ENCODE peak calls at places on chromosomes 2 and 18, in nine cellular contexts. F is tibial nerve, P is dorsolateral prefrontal cortex, C is transverse colon, R is right lobe of liver, Z is K562, U is osteoblast, J is prostate gland, O is GM06990. G is an unnamed sample. For H3K27me3, the result is how much of the 10 kb centered on the place peaks cover.

GRCh38 chr2:134461511-134461910 is 207.6 kb downstream of the MGAT5 start:
- DNase-seq in F (no peak), P (no peak), C (no peak), R (no peak), Z (no peak), U (no peak), J (no peak), O (no peak), G (no peak)

GRCh38 chr2:125711081-125711480 is 944.9 kb upstream of the GYPC start:
- DNase-seq in F (no peak), P (no peak), C (no peak), R (no peak), Z (no peak), U (no peak), J (peak), O (no peak), G (no peak)

GRCh38 chr2:86393521-86394490 is 47.4 kb upstream of the KDM3A start:
- DNase-seq in F (no peak), P (no peak), C (peak), R (no peak), Z (no peak), U (no peak), J (no peak), O (no peak), G (peak)

GRCh38 chr2:208103616-208104015 is 20.7 kb downstream of the CRYGD start:
- DNase-seq in F (no peak), P (no peak), C (no peak), R (no peak), Z (no peak), U (no peak), J (no peak), O (no peak), G (no peak)

GRCh38 chr2:11967946-11968465 is 221.6 kb downstream of the LPIN1 start:
- DNase-seq in F (no peak), P (no peak), C (no peak), R (no peak), Z (peak), U (no peak), J (peak), O (no peak), G (peak)

GRCh38 chr2:201396595-201396994 is 39.5 kb upstream of the FLACC1 start:
- DNase-seq in F (no peak), P (no peak), C (no peak), R (no peak), Z (no peak), U (no peak), J (no peak), O (no peak), G (no peak)

GRCh38 chr2:134231965-134232340 is 21.9 kb upstream of the MGAT5 start:
- DNase-seq in F (no peak), P (no peak), C (no peak), R (no peak), Z (no peak), U (peak), J (no peak), O (no peak), G (no peak)

GRCh38 chr18:984004-984403 is 79.3 kb downstream of the ADCYAP1 start:
- DNase-seq in F (no peak), P (no peak), C (no peak), R (no peak), Z (no peak), U (no peak), J (no peak), O (no peak), G (no peak)

GRCh38 chr2:96856776-96857673 is 791 bp downstream of the ANKRD39 start:
- DNase-seq in F (no peak), P (no peak), C (peak), R (no peak), Z (no peak), U (peak), J (no peak), O (no peak), G (no peak)

GRCh38 chr2:39524756-39525635 is 87.9 kb upstream of the MAP4K3 start:
- DNase-seq in F (no peak), P (no peak), C (no peak), R (no peak), Z (no peak), U (no peak), J (no peak), O (no peak), G (no peak)

GRCh38 chr18:25231327-25231691 is 120.7 kb downstream of the ZNF521 start:
- DNase-seq in F (no peak), P (no peak), C (no peak), R (no peak), Z (no peak), U (no peak), J (no peak), O (no peak), G (no peak)

GRCh38 chr2:189128961-189129360 is 50.6 kb downstream of the COL5A2 start:
- DNase-seq in F (no peak), P (no peak), C (no peak), R (no peak), Z (no peak), U (no peak), J (no peak), O (no peak), G (no peak)

GRCh38 chr2:29518988-29519925 is 402.1 kb downstream of the ALK start:
- DNase-seq in F (no peak), P (no peak), C (no peak), R (peak), Z (no peak), U (peak), J (no peak), O (no peak), G (peak)

GRCh38 chr2:74843371-74844298 is 9.7 kb downstream of the HK2 start:
- DNase-seq in F (no peak), P (no peak), C (peak), R (no peak), Z (no peak), U (peak), J (no peak), O (no peak), G (no peak)

GRCh38 chr2:162773352-162773751 is 65.2 kb downstream of the KCNH7 start:
- DNase-seq in F (no peak), P (no peak), C (no peak), R (no peak), Z (no peak), U (no peak), J (no peak), O (no peak), G (no peak)

GRCh38 chr18:58195278-58195721 is 151.3 kb downstream of the NEDD4L start:
- DNase-seq in F (no peak), P (peak), C (peak), R (peak), Z (no peak), U (no peak), J (peak), O (peak), G (no peak)

GRCh38 chr2:1222062-1222461 is 191.2 kb upstream of the TPO start:
- DNase-seq in F (no peak), P (no peak), C (no peak), R (no peak), Z (no peak), U (peak), J (no peak), O (no peak), G (no peak)

GRCh38 chr2:205650450-205650849 is 31.9 kb upstream of the NRP2 start:
- DNase-seq in F (no peak), P (no peak), C (no peak), R (no peak), Z (no peak), U (peak), J (no peak), O (no peak), G (no peak)

GRCh38 chr18:63980896-63981454 is 11.1 kb downstream of the SERPINB8 start:
- DNase-seq in F (no peak), P (no peak), C (no peak), R (no peak), Z (no peak), U (no peak), J (no peak), O (no peak), G (no peak)

GRCh38 chr2:232761301-232761907 is 15.0 kb downstream of the KCNJ13 start:
- DNase-seq in F (no peak), P (no peak), C (peak), R (no peak), Z (no peak), U (peak), J (no peak), O (no peak), G (peak)

GRCh38 chr2:16282511-16282910 is 342.2 kb downstream of the MYCN start:
- DNase-seq in F (no peak), P (no peak), C (no peak), R (no peak), Z (no peak), U (no peak), J (no peak), O (no peak), G (no peak)

GRCh38 chr18:63368611-63369010 is 1.6 kb upstream of the KDSR start:
- DNase-seq in F (no peak), P (no peak), C (no peak), R (no peak), Z (no peak), U (no peak), J (no peak), O (no peak), G (no peak)

GRCh38 chr2:202084265-202084664 is 11.2 kb downstream of the KIAA2012 start:
- DNase-seq in F (no peak), P (no peak), C (no peak), R (no peak), Z (no peak), U (peak), J (no peak), O (no peak), G (no peak)

GRCh38 chr2:10965241-10965843 is 53.6 kb downstream of the KCNF1 start:
- DNase-seq in F (no peak), P (no peak), C (no peak), R (no peak), Z (no peak), U (no peak), J (no peak), O (no peak), G (no peak)

GRCh38 chr18:58319719-58320118 is 275.7 kb downstream of the NEDD4L start:
- DNase-seq in F (no peak), P (no peak), C (no peak), R (no peak), Z (no peak), U (no peak), J (no peak), O (no peak), G (no peak)

GRCh38 chr2:181656450-181657261 is at the start of gene CERKL:
- DNase-seq in F (no peak), P (peak), C (peak), R (peak), Z (no peak), U (peak), J (peak), O (peak), G (no peak)

GRCh38 chr2:143121079-143121478 is 8.1 kb upstream of the ARHGAP15 start:
- DNase-seq in F (no peak), P (no peak), C (no peak), R (no peak), Z (no peak), U (no peak), J (no peak), O (no peak), G (no peak)

DNA sequence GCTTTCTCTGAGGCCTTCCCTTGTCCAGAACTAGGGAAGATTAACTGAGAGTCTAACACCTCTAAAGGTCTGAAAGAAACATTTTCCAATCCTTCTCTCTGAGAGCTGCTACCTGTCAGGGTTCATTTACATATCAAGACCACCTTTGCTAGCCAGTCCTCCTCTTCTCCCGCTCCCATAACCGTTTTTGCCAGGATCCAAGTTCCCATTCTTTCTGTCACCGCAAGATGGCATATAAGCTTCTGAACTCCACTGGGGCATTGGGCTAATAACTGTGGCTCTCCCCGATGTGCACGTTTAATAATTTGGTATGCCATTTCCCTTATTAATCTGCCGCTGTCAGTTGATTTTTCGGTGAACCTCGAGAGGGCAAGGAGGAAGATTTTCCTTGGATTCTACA is 510.3 kb upstream of the CNTNAP5 start:
- DNase-seq in F (no peak), P (no peak), C (no peak), R (no peak), Z (no peak), U (no peak), J (no peak), O (no peak), G (no peak)
- TF ChIP-seq CTCF in F (no peak), P (no peak), C (no peak), R (no peak), Z (no peak), U (no peak), J (no peak), O (no peak), G (no peak)

GRCh38 chr2:72926368-72926767 is 9.0 kb downstream of the EMX1 start:
- DNase-seq in F (no peak), P (no peak), C (no peak), R (no peak), Z (no peak), U (peak), J (no peak), O (no peak), G (no peak)

GRCh38 chr2:72923833-72924352 is 6.6 kb downstream of the EMX1 start:
- DNase-seq in F (no peak), P (no peak), C (no peak), R (no peak), Z (no peak), U (peak), J (no peak), O (no peak), G (no peak)

GRCh38 chr2:72927066-72927465 is 9.7 kb downstream of the EMX1 start:
- DNase-seq in F (no peak), P (no peak), C (no peak), R (no peak), Z (no peak), U (no peak), J (no peak), O (no peak), G (no peak)

GRCh38 chr2:72925328-72925943 is 8.1 kb downstream of the EMX1 start:
- DNase-seq in F (no peak), P (no peak), C (no peak), R (no peak), Z (no peak), U (peak), J (no peak), O (no peak), G (no peak)

GRCh38 chr2:72924353-72925240 is 7.3 kb downstream of the EMX1 start:
- DNase-seq in F (no peak), P (no peak), C (no peak), R (no peak), Z (no peak), U (peak), J (no peak), O (peak), G (no peak)
- H3K27me3 ChIP-seq in F (half or more), P (half or more), C (half or more), R (under half), Z (half or more), U (half or more), J (half or more), O (under half), G (half or more)

GRCh38 chr18:27709344-27709743 is 467.6 kb downstream of the CDH2 start:
- DNase-seq in F (no peak), P (no peak), C (no peak), R (no peak), Z (no peak), U (no peak), J (no peak), O (no peak), G (no peak)

GRCh38 chr18:27713037-27713726 is 463.7 kb downstream of the CDH2 start:
- DNase-seq in F (no peak), P (no peak), C (no peak), R (no peak), Z (no peak), U (no peak), J (no peak), O (no peak), G (no peak)

GRCh38 chr18:27712066-27712465 is 464.9 kb downstream of the CDH2 start:
- DNase-seq in F (no peak), P (no peak), C (no peak), R (no peak), Z (no peak), U (no peak), J (no peak), O (no peak), G (no peak)

GRCh38 chr18:27704721-27705361 is 472.1 kb downstream of the CDH2 start:
- DNase-seq in F (no peak), P (no peak), C (no peak), R (no peak), Z (no peak), U (no peak), J (no peak), O (no peak), G (no peak)

DNA sequence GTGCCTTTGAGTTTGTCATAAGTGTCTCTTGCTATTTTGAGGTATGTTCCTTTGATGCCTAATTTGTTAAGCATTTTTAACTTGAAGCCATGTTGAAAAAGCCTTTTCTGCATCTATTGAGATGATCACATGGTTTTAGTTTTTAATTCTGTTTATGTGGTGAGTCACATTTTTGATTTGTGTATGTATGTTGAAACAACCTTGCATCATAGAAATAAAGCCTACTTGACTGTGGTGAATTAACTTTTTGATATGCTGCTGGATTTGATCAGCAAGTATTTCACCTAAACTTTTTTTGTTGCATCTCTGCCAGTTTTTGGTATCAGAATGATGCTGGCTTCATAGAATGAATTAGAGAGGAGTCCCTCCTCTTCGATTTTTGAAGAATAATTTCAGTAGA is 469.7 kb downstream of the CDH2 start:
- DNase-seq in F (no peak), P (no peak), C (no peak), R (no peak), Z (no peak), U (no peak), J (no peak), O (no peak), G (no peak)
- TF ChIP-seq CTCF in F (no peak), P (no peak), C (no peak), R (no peak), Z (no peak), U (no peak), J (no peak), O (no peak), G (no peak)

DNA sequence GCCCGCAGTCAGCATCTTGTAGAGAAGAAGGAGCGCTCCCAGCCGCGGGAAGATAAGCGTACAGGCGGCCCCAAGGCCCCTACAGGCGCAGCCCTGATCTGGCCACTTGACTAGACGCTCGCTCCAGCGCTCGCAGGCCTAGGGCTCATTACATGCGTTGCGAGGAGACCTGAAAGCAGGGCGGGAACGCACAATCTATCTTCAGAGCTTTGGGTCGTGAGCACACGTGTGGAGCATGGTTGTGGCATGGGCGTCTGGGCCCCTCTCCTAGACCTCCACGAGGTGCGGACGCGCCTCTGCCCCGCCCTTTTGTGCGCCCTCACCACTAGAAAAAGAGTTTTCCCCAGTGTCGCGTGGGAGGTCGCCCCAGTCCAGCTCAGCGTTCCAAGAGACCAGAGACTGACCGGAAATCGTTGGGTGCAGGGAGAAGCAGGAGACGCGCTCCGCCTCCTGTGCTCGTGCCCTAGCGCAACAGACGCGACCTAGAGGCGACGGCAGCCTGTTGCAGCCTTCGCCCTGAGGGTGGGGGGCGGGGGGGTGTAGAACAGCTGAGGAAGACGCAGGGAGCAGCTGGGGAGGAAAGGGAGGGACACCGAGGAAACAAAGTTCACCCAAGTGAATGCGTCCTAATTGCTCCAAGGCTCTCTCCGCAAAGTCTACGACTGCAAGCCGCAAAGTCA is 12.6 kb downstream of the NR4A2 start:
- DNase-seq in F (no peak), P (no peak), C (peak), R (peak), Z (peak), U (peak), J (no peak), O (no peak), G (no peak)
- H3K27me3 ChIP-seq in F (under half), P (under half), C (half or more), R (under half), Z (under half), U (under half), J (under half), O (under half), G (half or more)

DNA sequence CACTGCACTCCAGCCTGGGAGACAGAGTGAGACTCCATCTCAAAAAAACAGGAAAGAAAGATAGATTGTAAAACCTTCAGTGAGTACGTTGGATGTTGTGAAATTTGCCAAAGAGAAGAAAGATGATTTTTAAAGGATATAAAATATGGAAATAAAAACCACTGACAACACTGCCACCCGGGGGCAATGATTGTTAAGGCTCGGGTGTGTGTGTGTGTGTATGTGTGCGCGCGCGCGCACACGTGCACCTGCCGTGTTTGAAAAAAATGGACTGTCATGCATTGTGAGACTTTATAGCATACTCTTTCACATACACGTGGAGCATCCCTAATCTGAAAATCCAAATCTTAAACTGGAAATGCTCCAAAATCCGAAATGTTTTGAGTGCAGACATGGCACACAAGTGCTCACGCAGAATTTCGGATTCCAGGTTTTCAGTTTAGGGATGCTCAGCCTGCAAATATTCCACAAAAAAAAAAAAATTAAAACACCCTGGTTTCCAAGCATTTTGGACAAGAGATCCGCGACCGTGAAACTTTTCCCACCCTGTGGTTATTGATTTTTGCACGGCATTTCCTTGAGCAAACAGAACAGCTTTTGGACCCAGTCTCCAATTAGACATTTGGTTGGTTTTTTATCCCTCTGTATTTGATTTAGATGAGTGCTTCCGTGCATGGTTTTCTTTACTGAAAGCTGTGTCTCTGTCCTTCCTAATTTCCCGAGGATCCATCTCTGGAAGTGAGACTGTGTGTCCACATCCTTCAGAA is 269.2 kb downstream of the AGAP1 start:
- DNase-seq in F (no peak), P (no peak), C (no peak), R (no peak), Z (no peak), U (no peak), J (no peak), O (no peak), G (no peak)
- TF ChIP-seq CTCF in F (no peak), P (no peak), C (no peak), R (no peak), Z (no peak), U (peak), J (no peak), O (no peak), G (no peak)

G was measured in foreskin keratinocyte.